ENCODE peak calls at places on chromosome 22, in nine cellular contexts. I, U, O, Z, X, P, Q, M and T are unnamed samples.
A peak's percentile ranks its signal among the peaks of the same experiment; 100 is the strongest.

GRCh38 chr22:27801616-27802388 is at the start of gene MN1:
- DNase-seq in I (no peak), U (peak; percentile 45), O (no peak), Z (no peak), X (peak; percentile 36), P (no peak), Q (no peak), M (no peak), T (no peak)

GRCh38 chr22:25202290-25202921 is 2.7 kb downstream of the CRYBB3 start:
- DNase-seq in I (peak; percentile 59), U (peak; percentile 62), O (peak; percentile 59), Z (peak; percentile 41), X (peak; percentile 63), P (peak; percentile 29), Q (no peak), M (peak; percentile 62), T (no peak)

GRCh38 chr22:37121887-37122591 is 12.5 kb upstream of the TMPRSS6 start:
- DNase-seq in I (peak; percentile 10), U (peak; percentile 78), O (no peak), Z (peak; percentile 40), X (peak; percentile 73), P (no peak), Q (peak; percentile 89), M (no peak), T (no peak)

GRCh38 chr22:30668306-30668655 is 606 bp upstream of the DUSP18 start:
- DNase-seq in I (no peak), U (no peak), O (no peak), Z (no peak), X (no peak), P (peak; percentile 4), Q (no peak), M (no peak), T (no peak)

GRCh38 chr22:45548991-45549736 is 46.5 kb downstream of the FBLN1 start:
- DNase-seq in I (no peak), U (no peak), O (no peak), Z (peak; percentile 63), X (no peak), P (peak; percentile 37), Q (no peak), M (peak; percentile 40), T (no peak)

GRCh38 chr22:18071968-18072310 is 5.9 kb upstream of the PEX26 start:
- DNase-seq in I (no peak), U (no peak), O (no peak), Z (no peak), X (no peak), P (no peak), Q (peak; percentile 44), M (no peak), T (no peak)

GRCh38 chr22:37546436-37547248 is 13.6 kb upstream of the CDC42EP1 start:
- DNase-seq in I (peak; percentile 67), U (no peak), O (no peak), Z (peak; percentile 26), X (no peak), P (no peak), Q (no peak), M (no peak), T (no peak)

GRCh38 chr22:33401291-33401690 is 343.1 kb upstream of the SYN3 start:
- DNase-seq in I (no peak), U (no peak), O (no peak), Z (no peak), X (no peak), P (no peak), Q (no peak), M (no peak), T (no peak)

GRCh38 chr22:37508431-37508963 is 10.7 kb downstream of the CARD10 start:
- DNase-seq in I (no peak), U (no peak), O (no peak), Z (no peak), X (no peak), P (no peak), Q (no peak), M (no peak), T (no peak)

GRCh38 chr22:21636629-21637218 is 4.2 kb downstream of the CCDC116 start:
- DNase-seq in I (no peak), U (no peak), O (no peak), Z (no peak), X (no peak), P (no peak), Q (no peak), M (no peak), T (no peak)

GRCh38 chr22:45966320-45966891 is 10.6 kb downstream of the WNT7B start:
- DNase-seq in I (no peak), U (no peak), O (peak; percentile 80), Z (no peak), X (no peak), P (no peak), Q (no peak), M (no peak), T (no peak)

GRCh38 chr22:24500251-24500820 is 5.2 kb downstream of the UPB1 start:
- DNase-seq in I (peak; percentile 66), U (no peak), O (no peak), Z (no peak), X (no peak), P (no peak), Q (peak; percentile 56), M (no peak), T (no peak)

GRCh38 chr22:21709688-21710087 is 25.9 kb downstream of the YPEL1 start:
- DNase-seq in I (no peak), U (no peak), O (no peak), Z (no peak), X (no peak), P (no peak), Q (no peak), M (peak; percentile 59), T (no peak)

GRCh38 chr22:29093501-29093921 is 20.7 kb downstream of the KREMEN1 start:
- DNase-seq in I (no peak), U (no peak), O (no peak), Z (no peak), X (no peak), P (no peak), Q (no peak), M (no peak), T (no peak)

DNA sequence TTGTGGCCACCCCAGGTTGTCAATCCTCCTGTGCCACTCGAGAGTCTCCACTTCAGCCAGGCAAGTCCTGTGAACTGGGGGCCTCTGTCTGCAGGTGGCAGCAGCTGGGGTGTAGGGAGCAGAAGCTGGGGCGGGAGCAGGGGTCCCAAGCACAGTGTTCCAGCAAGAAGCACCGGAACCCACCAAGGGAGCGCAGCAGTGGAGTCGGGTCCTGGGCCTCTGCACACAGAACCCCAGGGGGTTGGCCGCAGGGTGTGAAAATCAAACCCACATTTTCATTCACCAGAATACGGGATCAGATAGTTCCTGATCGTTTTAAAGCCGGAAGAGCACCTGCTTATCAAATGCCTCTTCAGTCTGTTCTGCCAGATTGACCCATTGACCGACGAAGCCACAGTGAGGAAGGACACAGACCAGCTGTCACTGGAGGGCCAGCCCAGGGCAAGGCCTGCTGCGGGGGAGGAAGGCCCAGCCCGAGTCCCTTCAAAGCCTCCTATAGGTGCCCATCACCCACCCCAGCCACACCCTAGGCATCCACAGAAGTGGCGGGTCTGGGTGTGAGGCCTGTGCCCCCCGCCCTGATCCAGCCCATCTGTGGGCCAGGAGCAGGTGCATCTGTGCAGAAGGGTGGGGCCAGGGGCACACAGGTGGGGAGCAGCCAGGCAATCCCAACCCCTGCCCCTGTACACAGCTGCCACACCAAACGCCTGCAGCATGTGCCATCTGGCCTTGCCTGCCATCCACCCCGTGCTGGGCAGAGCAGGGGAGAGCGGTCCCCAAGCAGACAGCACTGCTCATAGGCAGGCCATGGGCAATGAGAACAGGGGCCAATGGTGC is 34.1 kb downstream of the RSPH14 start:
- DNase-seq in I (no peak), U (no peak), O (no peak), Z (no peak), X (no peak), P (no peak), Q (no peak), M (peak; percentile 63), T (no peak)
- TF ChIP-seq POLR2AphosphoS5 in I (no peak), U (no peak), O (no peak), Z (no peak), X (no peak), P (no peak), Q (no peak), M (peak; percentile 42), T (no peak)

GRCh38 chr22:47144076-47144765 is 381.8 kb downstream of the TBC1D22A start:
- DNase-seq in I (no peak), U (no peak), O (no peak), Z (peak; percentile 47), X (no peak), P (no peak), Q (no peak), M (no peak), T (no peak)

GRCh38 chr22:47144791-47145425 is 382.5 kb downstream of the TBC1D22A start:
- DNase-seq in I (no peak), U (no peak), O (no peak), Z (peak; percentile 91), X (no peak), P (no peak), Q (no peak), M (no peak), T (no peak)

GRCh38 chr22:47139790-47140119 is 377.3 kb downstream of the TBC1D22A start:
- DNase-seq in I (no peak), U (no peak), O (no peak), Z (no peak), X (no peak), P (no peak), Q (no peak), M (no peak), T (no peak)

GRCh38 chr22:47143249-47143938 is 380.9 kb downstream of the TBC1D22A start:
- DNase-seq in I (no peak), U (no peak), O (no peak), Z (no peak), X (no peak), P (no peak), Q (no peak), M (no peak), T (no peak)

GRCh38 chr22:47142427-47143046 is 380.1 kb downstream of the TBC1D22A start:
- DNase-seq in I (no peak), U (no peak), O (no peak), Z (no peak), X (no peak), P (no peak), Q (no peak), M (no peak), T (no peak)
- TF ChIP-seq POLR2AphosphoS5 in I (no peak), U (no peak), O (no peak), Z (no peak), X (no peak), P (no peak), Q (no peak), M (no peak), T (no peak)

DNA sequence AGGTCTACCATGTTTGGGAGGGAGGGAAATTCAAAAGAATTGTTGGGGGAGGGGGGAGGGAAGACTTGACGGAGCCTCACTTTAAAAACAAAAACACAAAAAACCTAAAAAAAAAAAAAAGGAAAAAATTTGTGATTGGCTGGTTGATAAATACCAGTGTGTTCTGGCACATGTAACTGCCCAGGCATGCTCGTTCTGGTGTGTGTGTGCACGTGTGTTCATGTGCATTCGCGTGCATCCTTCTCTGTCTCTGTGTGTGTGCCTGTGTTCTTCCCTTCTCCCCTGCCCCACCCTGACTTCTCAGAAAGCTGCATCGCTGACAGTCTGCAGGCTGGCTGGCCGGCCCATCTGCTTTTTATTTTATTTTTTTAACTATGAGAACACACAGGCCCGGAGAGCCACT is 22.6 kb upstream of the ADSL start:
- DNase-seq in I (no peak), U (no peak), O (no peak), Z (no peak), X (no peak), P (no peak), Q (no peak), M (no peak), T (no peak)
- TF ChIP-seq POLR2AphosphoS5 in I (no peak), U (no peak), O (no peak), Z (no peak), X (no peak), P (no peak), Q (peak; percentile 35), M (no peak), T (no peak)

GRCh38 chr22:19353363-19354131 is 62.0 kb upstream of the CLTCL1 start:
- DNase-seq in I (no peak), U (no peak), O (no peak), Z (no peak), X (no peak), P (no peak), Q (no peak), M (no peak), T (no peak)
- TF ChIP-seq POLR2AphosphoS5 in I (no peak), U (no peak), O (no peak), Z (no peak), X (no peak), P (no peak), Q (no peak), M (peak; percentile 42), T (no peak)